ENCODE peak calls at places on chromosomes 11 and 22, in seven cellular contexts. One of them, this sample, is unnamed.

GRCh38 chr22:19718255-19719054 is 4.2 kb downstream of the SEPTIN5 start:
- DNase-seq in astrocyte of the cerebellum: no peak
- DNase-seq in right lobe of liver: no peak
- DNase-seq in heart right ventricle: no peak
- DNase-seq in GM13977: no peak
- DNase-seq in GM06990: no peak
- DNase-seq in Calu3: no peak
- DNase-seq in this sample: no peak

GRCh38 chr11:57214494-57214893 is 22.6 kb downstream of the APLNR start:
- DNase-seq in heart right ventricle: no peak
- DNase-seq in astrocyte of the cerebellum: peak
- DNase-seq in right lobe of liver: no peak
- DNase-seq in Calu3: no peak
- DNase-seq in GM13977: no peak
- DNase-seq in GM06990: no peak
- DNase-seq in this sample: no peak

GRCh38 chr11:69869311-69869939 is 50.2 kb upstream of the FGF3 start:
- DNase-seq in Calu3: no peak
- DNase-seq in right lobe of liver: no peak
- DNase-seq in GM06990: no peak
- DNase-seq in astrocyte of the cerebellum: no peak
- DNase-seq in heart right ventricle: no peak
- DNase-seq in GM13977: no peak
- DNase-seq in this sample: no peak

GRCh38 chr11:73415854-73416615 is 39.8 kb downstream of the RELT start:
- DNase-seq in GM13977: no peak
- DNase-seq in right lobe of liver: no peak
- DNase-seq in GM06990: no peak
- DNase-seq in astrocyte of the cerebellum: no peak
- DNase-seq in heart right ventricle: no peak
- DNase-seq in Calu3: no peak
- DNase-seq in this sample: no peak

GRCh38 chr11:12007769-12008737 is at the start of gene DKK3:
- DNase-seq in GM13977: peak
- DNase-seq in Calu3: no peak
- DNase-seq in GM06990: no peak
- DNase-seq in heart right ventricle: peak
- DNase-seq in astrocyte of the cerebellum: no peak
- DNase-seq in right lobe of liver: no peak
- DNase-seq in this sample: no peak

GRCh38 chr11:629237-629583 is 2.2 kb upstream of the SCT start:
- DNase-seq in GM13977: no peak
- DNase-seq in heart right ventricle: no peak
- DNase-seq in GM06990: peak
- DNase-seq in right lobe of liver: no peak
- DNase-seq in astrocyte of the cerebellum: no peak
- DNase-seq in Calu3: no peak
- DNase-seq in this sample: no peak

GRCh38 chr11:106420048-106420665 is 342.7 kb downstream of the AASDHPPT start:
- DNase-seq in astrocyte of the cerebellum: no peak
- DNase-seq in right lobe of liver: no peak
- DNase-seq in Calu3: no peak
- DNase-seq in GM06990: no peak
- DNase-seq in heart right ventricle: no peak
- DNase-seq in GM13977: no peak
- DNase-seq in this sample: no peak

GRCh38 chr11:116384407-116384806 is 388.4 kb downstream of the BUD13 start:
- DNase-seq in right lobe of liver: no peak
- DNase-seq in heart right ventricle: no peak
- DNase-seq in astrocyte of the cerebellum: no peak
- DNase-seq in GM13977: no peak
- DNase-seq in GM06990: no peak
- DNase-seq in Calu3: no peak
- DNase-seq in this sample: no peak

GRCh38 chr11:597166-597725 is 18.5 kb downstream of the IRF7 start:
- DNase-seq in astrocyte of the cerebellum: no peak
- DNase-seq in right lobe of liver: no peak
- DNase-seq in Calu3: peak
- DNase-seq in GM06990: no peak
- DNase-seq in GM13977: no peak
- DNase-seq in heart right ventricle: no peak
- DNase-seq in this sample: no peak

GRCh38 chr11:73752903-73753302 is 8.0 kb downstream of the RAB6A start:
- DNase-seq in Calu3: no peak
- DNase-seq in heart right ventricle: no peak
- DNase-seq in GM13977: no peak
- DNase-seq in GM06990: no peak
- DNase-seq in right lobe of liver: no peak
- DNase-seq in astrocyte of the cerebellum: no peak
- DNase-seq in this sample: no peak

GRCh38 chr22:49735411-49736311 is 92.0 kb downstream of the BRD1 start:
- DNase-seq in GM06990: no peak
- DNase-seq in GM13977: peak
- DNase-seq in right lobe of liver: no peak
- DNase-seq in heart right ventricle: no peak
- DNase-seq in astrocyte of the cerebellum: no peak
- DNase-seq in Calu3: no peak
- DNase-seq in this sample: peak

GRCh38 chr11:16292167-16292859 is 64.0 kb downstream of the SOX6 start:
- DNase-seq in heart right ventricle: no peak
- DNase-seq in astrocyte of the cerebellum: no peak
- DNase-seq in GM13977: no peak
- DNase-seq in Calu3: no peak
- DNase-seq in GM06990: no peak
- DNase-seq in right lobe of liver: no peak
- DNase-seq in this sample: no peak

GRCh38 chr22:30205281-30206115 is 41.1 kb downstream of the LIF start:
- DNase-seq in astrocyte of the cerebellum: peak
- DNase-seq in right lobe of liver: peak
- DNase-seq in GM13977: peak
- DNase-seq in heart right ventricle: peak
- DNase-seq in Calu3: no peak
- DNase-seq in GM06990: no peak
- DNase-seq in this sample: no peak

GRCh38 chr11:17416492-17416891 is 28.0 kb upstream of the KCNJ11 start:
- DNase-seq in heart right ventricle: no peak
- DNase-seq in astrocyte of the cerebellum: no peak
- DNase-seq in right lobe of liver: no peak
- DNase-seq in Calu3: no peak
- DNase-seq in GM13977: no peak
- DNase-seq in GM06990: no peak
- DNase-seq in this sample: no peak

GRCh38 chr22:32119568-32120235 is 39.4 kb downstream of the C22orf42 start:
- DNase-seq in Calu3: no peak
- DNase-seq in right lobe of liver: no peak
- DNase-seq in GM06990: no peak
- DNase-seq in heart right ventricle: no peak
- DNase-seq in GM13977: no peak
- DNase-seq in astrocyte of the cerebellum: no peak
- DNase-seq in this sample: no peak

GRCh38 chr11:46918087-46918751 is at the start of gene LRP4:
- DNase-seq in right lobe of liver: peak
- DNase-seq in heart right ventricle: peak
- DNase-seq in astrocyte of the cerebellum: no peak
- DNase-seq in GM06990: no peak
- DNase-seq in GM13977: peak
- DNase-seq in Calu3: peak
- DNase-seq in this sample: peak

GRCh38 chr11:45527898-45528297 is 137.5 kb downstream of the CHST1 start:
- DNase-seq in astrocyte of the cerebellum: no peak
- DNase-seq in GM06990: peak
- DNase-seq in right lobe of liver: no peak
- DNase-seq in heart right ventricle: no peak
- DNase-seq in Calu3: no peak
- DNase-seq in GM13977: peak
- DNase-seq in this sample: no peak

DNA sequence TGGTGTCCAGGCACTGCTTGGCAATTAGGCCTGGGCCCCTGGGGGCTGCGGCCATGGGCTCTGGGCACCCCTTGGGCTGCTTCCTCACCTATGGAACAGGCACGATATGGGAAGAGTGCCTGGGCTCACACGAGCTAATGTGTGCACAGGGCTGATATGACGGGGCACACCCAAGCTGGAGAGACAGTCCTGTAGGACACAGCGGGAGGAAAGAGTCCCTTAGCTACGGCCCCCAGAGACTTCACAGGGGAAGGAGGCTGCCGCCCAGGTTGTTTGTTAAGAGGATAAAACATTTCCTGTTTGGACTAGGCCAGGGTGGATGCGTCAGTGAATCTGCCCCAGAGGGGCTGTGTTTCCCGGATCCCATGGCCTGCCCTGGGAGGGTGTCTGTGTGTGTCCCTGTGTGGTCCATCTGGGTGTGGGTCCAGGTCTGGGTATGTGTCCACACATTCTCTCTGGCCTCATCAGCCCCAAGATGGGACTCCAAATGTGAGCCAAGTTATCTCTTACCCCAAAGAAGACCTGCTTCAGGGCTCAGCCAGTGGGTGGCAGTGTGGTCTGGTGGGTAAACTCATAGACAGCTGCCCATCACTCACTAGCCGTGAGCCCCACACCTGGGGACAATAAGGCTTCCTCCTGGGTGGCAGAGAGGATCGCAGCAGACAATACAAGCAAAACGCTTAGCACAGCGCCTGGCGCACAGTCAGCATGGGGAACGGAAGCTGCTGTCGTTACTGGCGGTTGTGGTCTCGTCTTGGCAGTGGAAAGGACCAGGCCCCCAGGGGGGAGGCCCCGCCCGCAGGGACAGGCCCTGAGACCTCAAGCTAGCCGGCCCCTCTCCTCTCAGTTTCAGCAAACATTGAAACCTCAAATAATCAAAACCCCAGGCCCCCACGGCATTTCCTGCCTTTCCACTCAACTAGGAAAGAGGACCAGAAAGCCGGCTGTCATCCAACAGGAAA is 3.2 kb upstream of the EMID1 start:
- DNase-seq in heart right ventricle: peak
- DNase-seq in astrocyte of the cerebellum: peak
- DNase-seq in right lobe of liver: peak
- DNase-seq in Calu3: peak
- DNase-seq in GM13977: peak
- DNase-seq in GM06990: peak
- DNase-seq in this sample: no peak
- TF ChIP-seq CTCF in heart right ventricle: peak
- TF ChIP-seq CTCF in astrocyte of the cerebellum: peak
- TF ChIP-seq CTCF in right lobe of liver: peak
- TF ChIP-seq CTCF in Calu3: peak
- TF ChIP-seq CTCF in GM13977: peak
- TF ChIP-seq CTCF in GM06990: peak
- TF ChIP-seq CTCF in this sample: peak

DNA sequence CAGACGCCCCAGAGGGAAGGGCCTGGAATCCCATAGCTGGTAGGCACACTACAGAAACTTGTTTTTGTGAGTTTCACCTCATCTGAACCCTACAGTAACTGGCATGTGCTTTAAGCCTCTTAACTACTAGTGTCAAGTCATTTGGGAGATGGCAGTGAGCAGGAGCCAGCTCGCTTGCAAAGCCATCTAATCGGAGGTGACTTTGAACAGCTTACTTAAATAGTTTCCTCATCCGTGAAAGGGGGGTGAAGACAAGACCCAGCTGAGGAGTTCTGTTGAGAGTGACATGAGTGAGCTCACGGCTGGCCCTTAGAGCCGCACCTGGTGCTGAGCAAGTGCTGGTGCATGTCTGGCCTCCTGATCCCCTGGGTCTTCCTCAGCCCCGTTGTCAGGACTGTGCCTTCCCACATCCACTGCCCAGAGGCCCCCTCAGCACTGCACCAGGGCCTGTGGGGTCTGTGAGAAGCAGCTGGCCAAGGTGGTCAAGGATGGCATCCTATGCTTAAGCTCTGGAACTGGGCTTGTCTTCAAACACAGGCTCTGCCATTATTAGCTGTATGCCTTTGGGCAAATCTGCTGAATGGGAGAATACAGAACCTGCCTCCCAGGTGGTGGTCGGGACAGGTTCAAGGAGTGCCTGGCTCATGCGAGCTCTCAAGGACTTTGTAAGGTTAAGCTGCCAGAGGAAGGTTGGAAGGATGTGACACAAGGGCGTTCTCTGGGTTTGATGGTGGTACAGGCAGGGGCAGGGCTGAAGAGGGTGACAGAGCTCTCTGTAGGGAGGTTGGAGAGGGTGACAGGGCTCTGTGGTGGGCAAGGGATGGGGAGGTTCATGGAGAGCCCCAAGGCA is 27.3 kb downstream of the INCENP start:
- DNase-seq in Calu3: no peak
- DNase-seq in astrocyte of the cerebellum: no peak
- DNase-seq in GM13977: no peak
- DNase-seq in GM06990: no peak
- DNase-seq in right lobe of liver: no peak
- DNase-seq in heart right ventricle: no peak
- DNase-seq in this sample: no peak
- TF ChIP-seq CTCF in Calu3: no peak
- TF ChIP-seq CTCF in astrocyte of the cerebellum: no peak
- TF ChIP-seq CTCF in GM13977: no peak
- TF ChIP-seq CTCF in GM06990: no peak
- TF ChIP-seq CTCF in right lobe of liver: no peak
- TF ChIP-seq CTCF in heart right ventricle: no peak
- TF ChIP-seq CTCF in this sample: no peak

DNA sequence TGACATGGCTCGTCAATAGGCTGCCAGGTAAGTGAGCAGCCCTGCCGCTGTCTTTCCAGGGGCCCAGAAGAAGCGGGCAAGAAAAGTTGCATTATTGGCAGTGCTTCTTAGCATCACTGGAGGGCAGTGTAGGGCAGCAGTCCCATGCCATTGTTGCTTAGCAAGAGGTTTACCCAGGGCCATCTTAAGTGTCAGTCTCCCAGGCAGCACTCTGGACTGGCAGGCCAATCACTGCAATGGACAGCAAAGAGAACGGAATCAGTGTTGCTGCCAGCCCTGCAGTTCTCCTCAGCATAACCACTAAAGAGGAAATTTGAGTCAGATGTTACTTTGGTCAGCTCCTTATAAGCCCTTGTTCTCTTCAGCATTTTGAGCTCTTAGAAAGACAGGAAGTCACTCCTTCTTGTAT is 13.4 kb upstream of the GRK2 start:
- DNase-seq in GM06990: no peak
- DNase-seq in GM13977: no peak
- DNase-seq in astrocyte of the cerebellum: no peak
- DNase-seq in right lobe of liver: no peak
- DNase-seq in Calu3: peak
- DNase-seq in heart right ventricle: no peak
- DNase-seq in this sample: no peak
- TF ChIP-seq CTCF in GM06990: peak
- TF ChIP-seq CTCF in GM13977: peak
- TF ChIP-seq CTCF in astrocyte of the cerebellum: peak
- TF ChIP-seq CTCF in right lobe of liver: peak
- TF ChIP-seq CTCF in Calu3: no peak
- TF ChIP-seq CTCF in heart right ventricle: peak
- TF ChIP-seq CTCF in this sample: peak

DNA sequence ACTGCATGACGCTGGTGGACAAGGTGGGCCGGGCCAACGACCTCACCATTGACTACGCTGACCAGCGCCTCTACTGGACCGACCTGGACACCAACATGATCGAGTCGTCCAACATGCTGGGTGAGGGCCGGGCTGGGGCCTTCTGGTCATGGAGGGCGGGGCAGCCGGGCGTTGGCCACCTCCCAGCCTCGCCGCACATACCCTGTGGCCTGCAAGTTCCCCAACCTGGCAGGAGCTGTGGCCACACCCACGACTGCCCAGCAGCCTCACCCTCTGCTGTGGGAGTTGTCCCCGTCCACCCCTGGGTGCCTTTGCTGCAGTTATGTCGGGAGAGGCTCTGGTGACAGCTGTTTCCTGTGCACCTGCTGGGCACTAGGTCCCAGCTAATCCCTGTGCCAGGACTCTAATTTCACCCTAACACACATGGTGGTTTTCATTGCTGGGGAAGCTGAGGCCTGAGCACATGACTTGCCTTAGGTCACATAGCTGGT is 49.0 kb upstream of the PPP6R3 start:
- DNase-seq in heart right ventricle: no peak
- DNase-seq in Calu3: no peak
- DNase-seq in right lobe of liver: peak
- DNase-seq in GM06990: no peak
- DNase-seq in astrocyte of the cerebellum: no peak
- DNase-seq in GM13977: no peak
- DNase-seq in this sample: no peak
- TF ChIP-seq CTCF in heart right ventricle: no peak
- TF ChIP-seq CTCF in Calu3: no peak
- TF ChIP-seq CTCF in right lobe of liver: no peak
- TF ChIP-seq CTCF in GM06990: no peak
- TF ChIP-seq CTCF in astrocyte of the cerebellum: no peak
- TF ChIP-seq CTCF in GM13977: no peak
- TF ChIP-seq CTCF in this sample: no peak